ENCODE peak calls at places on chromosomes 4 and X, in four cellular contexts. One of them, this sample, is unnamed.

GRCh38 chr4:186248643-186249042 is 17.3 kb upstream of the F11 start:
- DNase-seq in HepG2: no peak
- DNase-seq in K562: no peak
- DNase-seq in GM12878: no peak
- DNase-seq in this sample: no peak

GRCh38 chrX:9604111-9604907 is 139.5 kb downstream of the TBL1X start:
- DNase-seq in HepG2: no peak
- DNase-seq in K562: no peak
- DNase-seq in GM12878: no peak
- DNase-seq in this sample: no peak

GRCh38 chrX:123962794-123963373 is 1.4 kb downstream of the STAG2 start:
- DNase-seq in HepG2: peak
- DNase-seq in K562: peak
- DNase-seq in GM12878: peak
- DNase-seq in this sample: peak

GRCh38 chr4:11480683-11481082 is 52.0 kb upstream of the HS3ST1 start:
- DNase-seq in HepG2: no peak
- DNase-seq in K562: no peak
- DNase-seq in GM12878: no peak
- DNase-seq in this sample: no peak

GRCh38 chrX:8565729-8566128 is 101.1 kb downstream of the VCX3B start:
- DNase-seq in HepG2: no peak
- DNase-seq in K562: no peak
- DNase-seq in GM12878: no peak
- DNase-seq in this sample: no peak

GRCh38 chrX:97021680-97022079 is 138.0 kb downstream of the RPA4 start:
- DNase-seq in HepG2: no peak
- DNase-seq in K562: no peak
- DNase-seq in GM12878: no peak
- DNase-seq in this sample: no peak

GRCh38 chrX:105209406-105209805 is 11.1 kb downstream of the TEX13A start:
- DNase-seq in HepG2: no peak
- DNase-seq in K562: no peak
- DNase-seq in GM12878: no peak
- DNase-seq in this sample: no peak

GRCh38 chr4:105923507-105924238 is 28.4 kb downstream of the NPNT start:
- DNase-seq in HepG2: no peak
- DNase-seq in K562: no peak
- DNase-seq in GM12878: no peak
- DNase-seq in this sample: no peak

GRCh38 chrX:9341305-9342201 is 123.3 kb upstream of the TBL1X start:
- DNase-seq in HepG2: no peak
- DNase-seq in K562: peak
- DNase-seq in GM12878: peak
- DNase-seq in this sample: no peak

GRCh38 chr4:125101706-125102105 is 213.0 kb upstream of the FAT4 start:
- DNase-seq in HepG2: no peak
- DNase-seq in K562: no peak
- DNase-seq in GM12878: no peak
- DNase-seq in this sample: no peak

GRCh38 chrX:9183481-9183880 is 149.6 kb upstream of the FAM9B start:
- DNase-seq in HepG2: no peak
- DNase-seq in K562: no peak
- DNase-seq in GM12878: no peak
- DNase-seq in this sample: no peak

DNA sequence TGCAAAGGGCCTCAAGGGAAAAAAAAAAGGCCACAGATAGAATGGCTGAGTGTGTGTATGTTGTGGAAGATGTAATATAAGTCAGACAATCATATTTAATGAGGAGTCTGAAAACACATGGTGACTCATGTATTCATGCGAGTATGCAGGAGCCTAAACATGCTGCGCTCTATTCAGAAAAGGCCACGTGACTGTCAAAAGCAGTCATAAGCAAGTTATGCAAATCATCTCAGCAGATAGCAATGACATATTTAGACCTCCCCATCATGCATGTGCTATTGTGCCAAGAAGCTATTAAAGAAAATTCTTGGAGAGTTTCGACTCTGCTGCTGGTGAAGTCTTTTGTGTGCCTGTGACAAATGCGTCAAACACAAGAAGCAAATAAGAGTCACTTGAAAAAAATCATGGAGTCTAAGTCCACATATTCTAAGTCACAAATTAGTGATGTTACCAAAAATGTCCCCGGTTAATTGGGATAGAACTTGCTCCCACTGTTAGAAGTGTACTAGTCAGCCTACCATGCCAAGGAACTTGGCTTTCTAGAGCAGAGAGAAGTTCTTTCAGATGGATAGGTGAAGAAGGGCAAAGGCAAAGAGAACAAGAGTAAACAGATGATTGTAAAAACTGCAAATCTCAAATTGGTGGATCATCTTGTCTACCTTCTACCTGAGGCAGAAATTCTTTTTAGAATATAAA is 5.0 kb downstream of the LNX1 start:
- DNase-seq in HepG2: no peak
- DNase-seq in K562: no peak
- DNase-seq in GM12878: no peak
- DNase-seq in this sample: no peak
- TF ChIP-seq FOXM1 in HepG2: no peak
- TF ChIP-seq FOXM1 in K562: no peak
- TF ChIP-seq FOXM1 in GM12878: no peak
- TF ChIP-seq FOXM1 in this sample: no peak

DNA sequence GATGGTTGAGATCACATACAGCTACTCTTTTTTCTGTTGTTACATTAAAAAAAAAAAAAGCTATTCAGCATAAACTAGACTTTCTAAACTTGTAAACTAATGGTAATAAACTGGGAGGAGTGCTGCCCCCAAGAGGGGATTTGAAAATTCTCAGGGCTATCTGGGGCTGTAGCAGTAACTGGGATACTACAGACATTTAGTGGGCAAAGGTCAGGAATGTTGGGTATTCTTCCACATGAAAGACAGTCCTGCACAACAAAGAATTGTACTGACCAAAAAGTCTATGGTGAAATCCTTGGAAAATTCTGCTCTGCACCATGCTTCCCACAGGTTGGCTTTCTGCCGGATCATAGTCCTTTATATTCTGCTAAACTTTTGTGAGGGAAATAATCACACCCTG is 232.6 kb upstream of the BOD1L1 start:
- DNase-seq in HepG2: peak
- DNase-seq in K562: no peak
- DNase-seq in GM12878: no peak
- DNase-seq in this sample: no peak
- TF ChIP-seq FOXK2 in HepG2: no peak
- TF ChIP-seq FOXK2 in K562: no peak
- TF ChIP-seq FOXK2 in GM12878: no peak
- TF ChIP-seq FOXK2 in this sample: no peak

DNA sequence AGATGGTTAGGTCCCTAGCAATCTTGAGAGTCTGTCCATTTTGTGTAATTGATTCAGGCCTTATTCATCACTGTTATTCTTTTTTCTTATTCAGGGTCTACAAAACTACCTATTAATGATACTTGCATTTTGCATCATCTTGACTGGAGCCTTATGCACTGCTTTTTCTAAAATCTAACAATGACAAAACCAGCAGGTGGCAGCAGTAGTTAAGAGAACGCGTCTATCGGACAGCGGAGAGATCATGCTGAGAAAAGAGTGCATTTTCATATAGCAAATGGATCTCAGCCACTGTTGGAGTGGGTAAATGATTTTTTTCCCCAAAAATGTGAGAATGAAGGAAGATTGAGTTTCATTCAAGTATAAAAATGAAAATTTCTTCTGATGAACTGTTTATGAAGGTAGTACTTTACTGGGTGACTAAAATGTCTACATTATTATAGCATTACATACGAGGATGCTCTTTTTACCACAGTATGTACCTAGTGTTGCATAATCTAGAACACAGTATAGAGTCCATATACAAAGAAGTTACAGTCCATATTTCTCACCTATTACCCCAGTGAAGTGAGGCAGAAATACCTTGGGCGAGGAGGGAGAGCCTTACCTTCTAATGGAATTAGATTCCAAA is 43.2 kb downstream of the TMEM144 start:
- DNase-seq in HepG2: peak
- DNase-seq in K562: no peak
- DNase-seq in GM12878: no peak
- DNase-seq in this sample: peak
- TF ChIP-seq BHLHE40 in HepG2: no peak
- TF ChIP-seq BHLHE40 in K562: no peak
- TF ChIP-seq BHLHE40 in GM12878: no peak
- TF ChIP-seq BHLHE40 in this sample: no peak

DNA sequence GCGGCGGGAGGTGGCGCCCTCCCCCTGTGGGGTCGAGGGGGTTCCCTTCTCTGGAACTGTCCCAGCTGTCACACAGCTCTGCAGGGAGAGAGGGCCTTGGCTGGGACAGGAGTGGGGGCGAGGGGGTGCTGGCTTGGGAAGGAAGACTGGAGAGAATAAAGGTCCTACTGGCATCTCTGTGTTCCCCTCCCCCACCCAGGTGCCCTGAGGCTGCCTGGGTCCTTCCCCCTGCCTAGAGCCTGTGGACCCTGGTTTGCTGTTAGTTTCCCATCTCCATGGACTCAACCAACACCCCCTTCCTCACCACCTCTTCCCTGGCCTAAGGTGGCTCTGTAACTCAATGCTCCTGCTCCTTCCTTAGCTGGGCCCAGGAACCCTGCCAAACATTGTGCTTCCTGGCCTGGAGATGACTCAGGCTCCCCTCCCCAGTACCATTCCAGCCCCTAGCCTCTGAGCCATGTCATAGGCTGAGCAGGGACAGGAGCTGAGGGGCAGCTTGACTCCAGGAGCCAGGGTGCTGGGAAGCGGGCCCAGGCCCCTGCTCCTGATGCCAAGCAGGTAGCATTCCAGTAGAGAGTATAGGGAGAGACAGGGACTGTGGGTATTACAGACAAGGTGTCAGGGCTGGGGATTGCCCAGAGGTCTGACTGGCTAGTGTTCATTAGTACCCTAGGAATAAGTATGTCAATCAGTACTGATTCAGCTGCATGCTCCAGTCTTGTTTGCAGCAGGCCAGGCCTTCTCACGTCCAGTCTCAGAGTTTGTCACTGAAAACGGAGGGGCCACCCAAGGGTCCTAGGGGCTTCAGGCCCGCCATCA is 100.7 kb downstream of the EFNB1 start:
- DNase-seq in HepG2: no peak
- DNase-seq in K562: no peak
- DNase-seq in GM12878: no peak
- DNase-seq in this sample: no peak
- TF ChIP-seq FOXM1 in HepG2: no peak
- TF ChIP-seq FOXM1 in K562: no peak
- TF ChIP-seq FOXM1 in GM12878: no peak
- TF ChIP-seq FOXM1 in this sample: no peak

DNA sequence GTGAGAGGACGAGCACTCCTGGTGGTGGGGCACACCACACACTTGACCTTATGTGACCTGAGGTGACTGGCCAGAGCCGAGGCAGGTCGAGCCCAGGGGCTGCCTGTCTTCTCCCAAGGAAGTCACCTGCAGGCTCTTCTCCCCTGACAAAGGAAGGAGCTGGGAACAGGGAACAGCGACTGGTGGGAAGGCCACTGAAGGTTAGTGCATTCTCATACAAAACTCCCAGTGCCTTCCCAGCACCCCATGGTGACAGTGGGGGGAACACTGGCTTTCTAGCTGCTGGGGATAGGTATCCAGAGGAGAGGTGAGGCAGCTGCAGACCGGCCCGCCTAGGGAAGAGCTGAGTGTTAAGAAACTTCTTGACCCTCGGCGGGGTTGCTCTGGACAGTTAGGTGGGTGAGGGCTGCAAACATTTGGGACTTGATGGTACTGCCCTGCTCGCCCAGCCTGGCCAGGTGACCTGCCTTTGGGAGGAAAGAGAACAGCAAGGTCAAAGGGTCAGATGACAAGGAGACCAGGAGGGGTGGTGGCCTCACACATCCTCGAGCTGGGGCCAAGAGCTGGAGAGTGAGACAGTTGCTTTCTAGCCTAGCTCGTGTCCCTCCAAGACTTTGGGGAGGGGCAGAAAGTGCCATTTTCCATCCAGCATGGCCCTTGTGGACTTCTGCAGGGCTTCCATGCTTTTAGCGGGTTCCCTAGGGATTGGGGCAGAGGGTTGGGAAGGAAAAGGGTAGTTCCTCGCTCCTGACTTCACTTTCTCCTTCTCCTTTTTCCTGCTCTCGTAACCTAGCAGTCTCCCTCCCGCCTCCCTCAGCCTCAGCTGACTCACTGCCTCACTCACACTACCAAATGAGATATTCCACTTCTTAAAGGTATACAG is 2.7 kb downstream of the NALF2 start:
- DNase-seq in HepG2: no peak
- DNase-seq in K562: no peak
- DNase-seq in GM12878: no peak
- DNase-seq in this sample: no peak
- TF ChIP-seq FOXK2 in HepG2: no peak
- TF ChIP-seq FOXK2 in K562: no peak
- TF ChIP-seq FOXK2 in GM12878: no peak
- TF ChIP-seq FOXK2 in this sample: no peak

DNA sequence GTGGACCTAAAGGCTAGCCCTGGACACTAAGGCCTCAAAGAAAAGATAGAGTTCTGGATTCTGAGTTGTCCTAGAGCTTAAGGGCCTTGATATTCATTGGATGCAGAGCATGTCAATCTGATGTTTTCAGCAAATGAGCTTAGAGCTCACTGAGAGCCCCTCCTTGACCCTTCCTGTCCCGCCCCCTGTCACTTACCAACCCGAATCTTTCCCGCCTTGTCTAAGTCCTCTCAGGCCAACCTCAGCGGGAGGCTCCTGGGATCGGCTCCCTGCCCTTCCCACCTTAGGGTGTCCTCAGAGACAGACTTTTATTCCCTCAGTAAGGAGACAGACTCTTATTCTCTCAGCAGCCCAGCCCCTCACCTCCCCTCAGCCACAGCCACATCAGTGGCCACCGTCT is at the start of gene CT47C1:
- DNase-seq in HepG2: no peak
- DNase-seq in K562: peak
- DNase-seq in GM12878: no peak
- DNase-seq in this sample: no peak
- TF ChIP-seq BHLHE40 in HepG2: no peak
- TF ChIP-seq BHLHE40 in K562: no peak
- TF ChIP-seq BHLHE40 in GM12878: no peak
- TF ChIP-seq BHLHE40 in this sample: no peak

GRCh38 chr4:26307027-26307426 is 13.8 kb upstream of the RBPJ start:
- DNase-seq in HepG2: no peak
- DNase-seq in K562: no peak
- DNase-seq in GM12878: no peak
- DNase-seq in this sample: no peak
- TF ChIP-seq FOXM1 in HepG2: no peak
- TF ChIP-seq FOXM1 in K562: no peak
- TF ChIP-seq FOXM1 in GM12878: no peak
- TF ChIP-seq FOXM1 in this sample: no peak

GRCh38 chr4:78608684-78609083 is 57.1 kb downstream of the ANXA3 start:
- DNase-seq in HepG2: no peak
- DNase-seq in K562: no peak
- DNase-seq in GM12878: no peak
- DNase-seq in this sample: no peak

GRCh38 chr4:78612398-78613005 is 60.9 kb downstream of the ANXA3 start:
- DNase-seq in HepG2: peak
- DNase-seq in K562: no peak
- DNase-seq in GM12878: no peak
- DNase-seq in this sample: peak

GRCh38 chr4:78609580-78609979 is 58.0 kb downstream of the ANXA3 start:
- DNase-seq in HepG2: no peak
- DNase-seq in K562: no peak
- DNase-seq in GM12878: no peak
- DNase-seq in this sample: no peak

GRCh38 chr4:78611215-78611558 is 59.6 kb downstream of the ANXA3 start:
- DNase-seq in HepG2: no peak
- DNase-seq in K562: no peak
- DNase-seq in GM12878: no peak
- DNase-seq in this sample: no peak

GRCh38 chr4:78610546-78611214 is 59.1 kb downstream of the ANXA3 start:
- DNase-seq in HepG2: no peak
- DNase-seq in K562: peak
- DNase-seq in GM12878: no peak
- DNase-seq in this sample: no peak
- TF ChIP-seq FOXK2 in HepG2: no peak
- TF ChIP-seq FOXK2 in K562: no peak
- TF ChIP-seq FOXK2 in GM12878: no peak
- TF ChIP-seq FOXK2 in this sample: no peak